ENCODE peak calls at places on chromosomes 5 and 9, in seven cellular contexts. R, L, Q, H, M, O and X are unnamed samples.

GRCh38 chr9:34437006-34437925 is 21.1 kb downstream of the FAM219A start:
- DNase-seq in H (peak; percentile 57), M (no peak), Q (peak; percentile 95), O (peak; percentile 92), L (peak; percentile 86), R (peak; percentile 76), X (peak; percentile 20)

GRCh38 chr9:112380102-112380581 is at the start of gene HSDL2:
- DNase-seq in O (no peak), Q (peak; percentile 19), H (no peak), L (no peak), R (peak; percentile 68), M (no peak), X (no peak)

GRCh38 chr9:6781476-6781875 is 23.7 kb downstream of the KDM4C start:
- DNase-seq in H (no peak), M (no peak), L (no peak), Q (no peak), R (no peak), O (no peak), X (no peak)

GRCh38 chr9:137031904-137032639 is at the start of gene FUT7:
- DNase-seq in O (no peak), H (no peak), Q (no peak), M (no peak), R (no peak), L (no peak), X (no peak)

GRCh38 chr9:2242778-2243395 is 227.7 kb downstream of the SMARCA2 start:
- DNase-seq in R (no peak), M (peak; percentile 31), H (no peak), Q (peak; percentile 48), O (peak; percentile 60), L (peak; percentile 9), X (no peak)

GRCh38 chr9:77514886-77515711 is 133.0 kb downstream of the GNA14 start:
- DNase-seq in R (no peak), Q (no peak), M (no peak), H (no peak), O (no peak), L (no peak), X (peak; percentile 76)

GRCh38 chr9:122819791-122820489 is 8.4 kb downstream of the PDCL start:
- DNase-seq in O (no peak), L (no peak), M (no peak), H (no peak), Q (no peak), R (no peak), X (no peak)

GRCh38 chr5:80238778-80239679 is 16.8 kb downstream of the SERINC5 start:
- DNase-seq in R (peak; percentile 81), M (peak; percentile 50), L (no peak), H (peak; percentile 47), Q (no peak), O (no peak), X (peak; percentile 75)

GRCh38 chr9:25716220-25716872 is 38.1 kb upstream of the TUSC1 start:
- DNase-seq in M (no peak), O (peak; percentile 94), Q (peak; percentile 84), L (peak; percentile 67), R (peak; percentile 30), H (no peak), X (no peak)

GRCh38 chr9:114906922-114907571 is 23.3 kb downstream of the TNFSF8 start:
- DNase-seq in O (peak; percentile 96), L (peak; percentile 74), Q (peak; percentile 91), M (no peak), H (no peak), R (peak; percentile 18), X (no peak)

GRCh38 chr9:121499427-121500164 is at the start of gene GGTA1:
- DNase-seq in R (peak; percentile 51), L (peak; percentile 84), O (peak; percentile 55), H (peak; percentile 58), Q (peak; percentile 67), M (peak; percentile 51), X (peak; percentile 80)

GRCh38 chr5:98769006-98769255 is 4.5 kb upstream of the RGMB start:
- DNase-seq in Q (no peak), O (no peak), R (no peak), L (peak; percentile 91), M (no peak), H (no peak), X (peak; percentile 46)

GRCh38 chr5:143466632-143467031 is 63.1 kb upstream of the NR3C1 start:
- DNase-seq in R (no peak), O (no peak), Q (no peak), M (no peak), H (no peak), L (no peak), X (no peak)

DNA sequence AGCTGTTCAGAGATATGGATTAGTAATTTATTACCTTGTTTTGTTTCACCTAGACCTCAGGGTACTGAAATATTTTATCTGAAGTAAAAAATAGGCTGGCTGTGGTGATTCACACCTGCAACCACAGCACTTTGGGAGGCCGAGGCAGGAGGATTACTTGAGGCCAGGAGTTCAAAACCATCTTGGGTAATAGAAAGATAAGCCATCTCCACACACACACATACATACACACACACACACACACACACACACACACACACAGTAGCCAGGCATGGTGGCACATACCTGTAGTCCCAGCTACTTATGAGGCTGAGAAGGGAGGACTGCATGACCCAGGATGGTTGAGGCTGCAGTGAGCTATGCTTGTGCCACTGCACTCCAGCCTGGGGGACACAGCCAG is 3.7 kb downstream of the ANXA2R start:
- DNase-seq in H (no peak), Q (no peak), M (no peak), L (no peak), O (peak; percentile 6), R (no peak), X (no peak)
- H3K27ac ChIP-seq in H (peak overlapping the region; percentile 94), Q (no peak overlapping the region), M (peak overlapping the region; percentile 90), L (no peak overlapping the region), O (no peak overlapping the region), R (no peak overlapping the region), X (no peak overlapping the region)

DNA sequence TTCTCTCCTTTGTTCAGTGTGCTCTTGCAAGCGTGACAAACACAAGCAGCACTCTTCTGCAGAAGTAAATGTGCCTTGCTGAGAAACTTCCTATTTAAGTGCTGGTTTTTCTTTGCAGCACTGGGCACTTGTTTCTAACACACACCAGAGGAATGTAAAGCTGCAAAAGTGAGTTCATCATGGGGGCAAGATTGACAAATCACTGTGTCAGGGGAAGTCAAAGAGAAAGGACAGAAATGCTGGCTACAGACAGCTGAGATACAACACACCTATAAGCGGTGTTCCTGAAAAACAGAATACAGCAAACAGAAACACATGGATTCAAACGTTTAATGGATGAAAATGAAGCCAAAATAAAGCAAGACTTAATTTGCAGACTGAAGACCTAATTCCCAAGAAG is 19.6 kb downstream of the ROR2 start:
- DNase-seq in R (no peak), M (no peak), L (no peak), O (peak; percentile 71), H (no peak), Q (peak; percentile 58), X (no peak)
- H3K4me1 ChIP-seq in R (no peaks in the 10 kb centered on the region), M (no peaks in the 10 kb centered on the region), L (peaks cover 16% of the 10 kb centered on the region), O (peaks cover 6% of the 10 kb centered on the region), H (no peaks in the 10 kb centered on the region), Q (peaks cover 9% of the 10 kb centered on the region), X (no peaks in the 10 kb centered on the region)

GRCh38 chr5:82952326-82952725 is 124.9 kb downstream of the TMEM167A start:
- DNase-seq in Q (no peak), L (no peak), H (no peak), O (peak; percentile 33), M (no peak), R (no peak), X (no peak)

GRCh38 chr5:82956600-82956999 is 120.6 kb downstream of the TMEM167A start:
- DNase-seq in H (no peak), O (no peak), L (no peak), R (no peak), M (no peak), Q (no peak), X (no peak)
- H3K27ac ChIP-seq in H (no peak overlapping the region), O (no peak overlapping the region), L (no peak overlapping the region), R (no peak overlapping the region), M (no peak overlapping the region), Q (no peak overlapping the region), X (no peak overlapping the region)

GRCh38 chr5:68259696-68260095 is 44.1 kb downstream of the PIK3R1 start:
- DNase-seq in O (no peak), R (no peak), H (no peak), M (no peak), L (no peak), Q (no peak), X (no peak)

GRCh38 chr5:68264024-68264956 is 48.7 kb downstream of the PIK3R1 start:
- DNase-seq in O (no peak), H (peak; percentile 54), R (no peak), Q (no peak), L (no peak), M (no peak), X (peak; percentile 21)

GRCh38 chr5:68258531-68258930 is 43.0 kb downstream of the PIK3R1 start:
- DNase-seq in L (no peak), O (no peak), M (no peak), Q (no peak), R (no peak), H (no peak), X (no peak)

GRCh38 chr5:68260455-68260854 is 44.9 kb downstream of the PIK3R1 start:
- DNase-seq in O (no peak), Q (no peak), L (no peak), H (no peak), R (no peak), M (no peak), X (no peak)

DNA sequence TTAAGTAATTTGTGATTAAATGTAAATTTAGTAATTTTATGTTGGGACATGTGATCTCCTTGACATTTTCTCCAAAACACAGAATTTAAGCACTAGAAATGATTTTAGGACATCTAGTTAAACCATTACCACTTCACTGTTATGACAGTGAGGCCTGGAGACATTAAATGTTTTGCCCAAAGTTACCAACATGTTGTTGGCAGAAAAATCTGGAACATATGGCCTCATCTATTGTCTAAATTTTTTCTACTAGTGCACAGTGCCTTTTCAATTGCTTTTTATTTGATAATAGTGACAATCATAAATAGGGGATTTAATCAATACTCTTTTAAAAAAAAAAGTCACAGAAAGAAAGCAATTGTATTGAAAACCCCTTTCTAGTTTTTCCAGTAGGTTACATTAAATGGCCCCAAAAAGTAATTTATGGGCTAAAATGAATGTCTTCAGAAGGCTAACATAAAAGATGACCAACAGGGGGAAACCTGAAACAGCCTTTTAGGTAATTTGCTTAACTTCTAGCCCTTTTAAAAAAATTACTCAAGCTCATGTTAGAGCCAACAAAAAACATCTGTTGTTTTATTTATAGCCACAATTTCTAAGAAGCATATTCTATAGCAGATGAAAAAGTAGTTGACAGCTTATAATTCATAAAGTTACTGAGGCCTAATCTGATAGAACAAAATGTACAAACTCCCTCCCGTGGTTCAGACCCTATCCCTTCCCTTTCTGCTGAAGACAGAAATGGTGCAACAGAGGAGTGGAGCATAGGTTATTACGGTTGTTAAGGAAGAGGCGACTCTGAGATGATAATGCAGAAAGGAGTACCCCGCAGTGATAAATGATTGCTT is 45.8 kb downstream of the PIK3R1 start:
- DNase-seq in H (no peak), Q (no peak), O (no peak), L (no peak), M (no peak), R (no peak), X (no peak)
- H3K4me1 ChIP-seq in H (peaks cover 41% of the 10 kb centered on the region), Q (no peaks in the 10 kb centered on the region), O (no peaks in the 10 kb centered on the region), L (peaks cover 10% of the 10 kb centered on the region), M (peaks cover 19% of the 10 kb centered on the region), R (peaks cover 41% of the 10 kb centered on the region), X (peaks cover 25% of the 10 kb centered on the region)

DNA sequence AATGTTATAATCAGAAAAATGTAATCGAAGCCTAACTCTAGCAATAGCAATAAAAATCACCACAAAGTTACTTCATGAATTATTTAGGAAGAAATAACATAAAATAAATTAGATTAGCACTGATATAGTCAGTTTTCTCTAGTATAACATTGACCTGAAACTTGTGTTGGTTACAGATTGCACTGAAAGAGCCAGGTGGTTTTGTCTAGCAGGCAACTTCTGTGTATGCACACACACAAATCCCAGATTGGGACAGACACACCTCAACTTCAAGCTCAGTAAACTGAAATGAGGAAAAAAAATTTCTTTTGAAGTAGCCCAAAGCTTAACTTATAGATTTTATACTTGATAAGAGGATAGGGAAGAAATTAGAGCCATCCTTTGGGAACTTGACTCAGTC is 129.3 kb downstream of the EFNA5 start:
- DNase-seq in L (no peak), R (no peak), O (no peak), Q (no peak), H (no peak), M (no peak), X (no peak)
- H3K27ac ChIP-seq in L (no peak overlapping the region), R (no peak overlapping the region), O (no peak overlapping the region), Q (no peak overlapping the region), H (no peak overlapping the region), M (no peak overlapping the region), X (no peak overlapping the region)